ENCODE peak calls at places on chromosomes 11 and 22, in nine cellular contexts. D is AG09319, Z is tibial nerve, U is GM12878, V is neural crest cell, M is neural progenitor cell, R is colonic mucosa, F is lower leg skin, B is right lobe of liver. J is an unnamed sample.

GRCh38 chr11:441043-441417 is 781 bp downstream of the ANO9 start:
- DNase-seq in D (no peak), Z (no peak), U (no peak), V (no peak), M (no peak), R (no peak), F (no peak), B (peak), J (no peak)

GRCh38 chr11:127182586-127183203 is 182.1 kb upstream of the KIRREL3 start:
- DNase-seq in D (no peak), Z (no peak), U (no peak), V (no peak), M (no peak), R (no peak), F (no peak), B (no peak), J (no peak)

GRCh38 chr11:77147668-77148321 is 19.7 kb downstream of the MYO7A start:
- DNase-seq in D (no peak), Z (no peak), U (no peak), V (no peak), M (peak), R (peak), F (no peak), B (no peak), J (no peak)

GRCh38 chr22:33110562-33111163 is 52.5 kb upstream of the SYN3 start:
- DNase-seq in D (no peak), Z (no peak), U (no peak), V (no peak), M (no peak), R (no peak), F (peak), B (no peak), J (no peak)

GRCh38 chr22:44023404-44024287 is 456 bp upstream of the PARVB start:
- DNase-seq in D (no peak), Z (no peak), U (no peak), V (peak), M (peak), R (peak), F (no peak), B (peak), J (peak)

GRCh38 chr11:34806875-34807274 is 109.3 kb downstream of the APIP start:
- DNase-seq in D (no peak), Z (no peak), U (no peak), V (no peak), M (no peak), R (no peak), F (no peak), B (no peak), J (no peak)

GRCh38 chr22:45163074-45163416 is 680 bp upstream of the NUP50 start:
- DNase-seq in D (no peak), Z (no peak), U (no peak), V (no peak), M (peak), R (no peak), F (no peak), B (no peak), J (no peak)

GRCh38 chr11:44561964-44562734 is 3.3 kb upstream of the CD82 start:
- DNase-seq in D (no peak), Z (no peak), U (no peak), V (no peak), M (no peak), R (no peak), F (no peak), B (no peak), J (no peak)

GRCh38 chr11:118530180-118530682 is 761 bp upstream of the TMEM25 start:
- DNase-seq in D (no peak), Z (no peak), U (no peak), V (no peak), M (no peak), R (peak), F (no peak), B (no peak), J (no peak)

GRCh38 chr22:36197601-36198146 is 3.9 kb downstream of the APOL4 start:
- DNase-seq in D (no peak), Z (peak), U (no peak), V (peak), M (peak), R (no peak), F (no peak), B (no peak), J (no peak)

GRCh38 chr11:69539416-69540117 is 58.1 kb downstream of the LINC01488 start:
- DNase-seq in D (no peak), Z (peak), U (no peak), V (no peak), M (no peak), R (no peak), F (peak), B (no peak), J (no peak)

GRCh38 chr11:69538840-69539239 is 57.4 kb downstream of the LINC01488 start:
- DNase-seq in D (no peak), Z (no peak), U (no peak), V (no peak), M (no peak), R (no peak), F (no peak), B (no peak), J (no peak)

GRCh38 chr11:69541001-69541285 is 59.5 kb downstream of the LINC01488 start:
- DNase-seq in D (no peak), Z (no peak), U (no peak), V (no peak), M (no peak), R (no peak), F (no peak), B (no peak), J (no peak)

GRCh38 chr11:69541501-69542313 is 60.2 kb downstream of the LINC01488 start:
- DNase-seq in D (no peak), Z (no peak), U (no peak), V (no peak), M (no peak), R (no peak), F (no peak), B (no peak), J (no peak)

GRCh38 chr11:69540118-69541000 is 58.9 kb downstream of the LINC01488 start:
- DNase-seq in D (no peak), Z (no peak), U (no peak), V (no peak), M (peak), R (no peak), F (no peak), B (no peak), J (no peak)
- TF ChIP-seq CTCF in D (no peak), Z (peak), U (no peak), V (no peak), M (peak), R (no peak), F (no peak), B (no peak), J (no peak)

GRCh38 chr22:21970037-21970799 is 12.4 kb downstream of the TOP3B start:
- DNase-seq in D (no peak), Z (no peak), U (no peak), V (no peak), M (no peak), R (no peak), F (no peak), B (no peak), J (no peak)

GRCh38 chr22:21972806-21973205 is 9.8 kb downstream of the TOP3B start:
- DNase-seq in D (no peak), Z (no peak), U (no peak), V (no peak), M (no peak), R (no peak), F (no peak), B (no peak), J (no peak)

GRCh38 chr22:21970800-21971617 is 11.6 kb downstream of the TOP3B start:
- DNase-seq in D (no peak), Z (no peak), U (no peak), V (no peak), M (no peak), R (no peak), F (no peak), B (no peak), J (no peak)

GRCh38 chr22:21972293-21972779 is 10.3 kb downstream of the TOP3B start:
- DNase-seq in D (no peak), Z (no peak), U (no peak), V (peak), M (peak), R (peak), F (no peak), B (no peak), J (peak)

GRCh38 chr22:21971858-21972275 is 10.7 kb downstream of the TOP3B start:
- DNase-seq in D (no peak), Z (no peak), U (no peak), V (no peak), M (no peak), R (no peak), F (no peak), B (no peak), J (no peak)
- TF ChIP-seq CTCF in D (no peak), Z (no peak), U (no peak), V (no peak), M (no peak), R (no peak), F (no peak), B (no peak), J (no peak)

GRCh38 chr11:72724851-72725730 is 27.1 kb downstream of the ARAP1 start:
- DNase-seq in D (peak), Z (peak), U (no peak), V (peak), M (peak), R (peak), F (peak), B (no peak), J (peak)

GRCh38 chr11:72727521-72727920 is 24.7 kb downstream of the ARAP1 start:
- DNase-seq in D (no peak), Z (no peak), U (no peak), V (no peak), M (no peak), R (no peak), F (no peak), B (no peak), J (no peak)

GRCh38 chr11:72726266-72727220 is 25.7 kb downstream of the ARAP1 start:
- DNase-seq in D (no peak), Z (no peak), U (no peak), V (no peak), M (no peak), R (no peak), F (no peak), B (no peak), J (no peak)

GRCh38 chr11:72724021-72724561 is 28.1 kb downstream of the ARAP1 start:
- DNase-seq in D (no peak), Z (no peak), U (no peak), V (no peak), M (no peak), R (no peak), F (no peak), B (no peak), J (no peak)

DNA sequence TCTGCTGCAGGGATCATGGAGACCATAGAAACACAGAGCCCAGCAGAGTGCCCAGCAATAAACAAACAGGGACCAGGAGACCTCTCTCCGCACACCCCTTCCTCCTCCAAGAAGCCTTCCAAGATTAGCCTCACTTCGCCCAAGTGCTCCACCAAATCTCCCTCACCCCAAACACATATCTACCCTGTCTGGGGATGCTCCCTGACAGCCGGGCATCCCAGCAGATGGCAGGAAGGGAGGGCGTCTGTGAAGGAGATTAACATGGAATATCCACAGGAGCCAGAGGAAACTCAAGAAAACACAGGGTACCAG is 26.5 kb downstream of the ARAP1 start:
- DNase-seq in D (no peak), Z (no peak), U (no peak), V (no peak), M (no peak), R (no peak), F (no peak), B (no peak), J (no peak)
- TF ChIP-seq CTCF in D (no peak), Z (no peak), U (no peak), V (no peak), M (no peak), R (no peak), F (no peak), B (no peak), J (no peak)

DNA sequence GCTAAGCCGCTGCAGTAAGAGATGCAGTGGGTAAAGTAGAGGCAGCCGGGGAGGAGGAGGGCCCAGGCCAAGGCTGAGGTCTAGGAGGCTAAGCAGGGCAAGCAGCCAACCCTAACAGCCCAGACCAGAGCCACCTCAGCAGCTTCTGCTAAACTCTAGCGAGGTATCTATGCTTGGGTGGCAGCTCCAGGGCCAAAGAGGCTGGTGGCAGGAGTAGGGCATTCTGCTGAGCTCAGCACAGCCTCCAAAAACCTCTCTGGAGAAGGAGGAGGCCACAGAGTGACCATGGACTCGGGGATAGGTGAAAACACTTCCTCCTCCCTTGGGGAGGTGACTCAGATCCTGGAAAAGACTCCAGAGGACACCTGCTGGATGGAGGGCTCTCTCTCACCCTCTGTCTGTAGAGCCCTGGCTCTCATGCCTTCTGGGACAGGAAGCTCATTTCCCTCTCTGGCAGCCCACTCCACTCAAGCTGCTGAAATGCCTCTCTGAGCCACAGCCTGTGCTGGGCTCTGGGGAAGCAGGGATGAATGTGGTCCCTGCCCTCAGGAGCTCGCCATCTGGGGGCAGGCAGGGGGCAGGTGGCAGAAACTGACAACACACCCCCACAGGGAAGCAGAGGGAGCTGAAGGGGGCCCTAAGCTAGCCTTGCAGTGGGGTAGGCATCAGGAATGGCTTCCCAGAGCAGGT is 16.5 kb upstream of the TPBGL start:
- DNase-seq in D (no peak), Z (no peak), U (no peak), V (no peak), M (no peak), R (no peak), F (no peak), B (no peak), J (no peak)
- TF ChIP-seq CTCF in D (no peak), Z (no peak), U (no peak), V (no peak), M (no peak), R (no peak), F (no peak), B (no peak), J (no peak)